ENCODE peak calls at places on chromosome 9, in ten cellular contexts. U is neural progenitor cell; I is activated CD4-positive, alpha-beta T cell treated with anti-CD3 and anti-CD28 coated beads, Interleukin-2, amount 10 ng/mL, durations not matched to agents 7 days and 5 days; A is T1000; T is activated CD4-positive, CD25-positive, alpha-beta regulatory T cell treated with anti-CD3 and anti-CD28 coated beads, Interleukin-2, amount 50 U/mL, for 72 hours; G is caudate nucleus; P is activated CD8-positive, alpha-beta memory T cell treated with anti-CD3 and anti-CD28 coated beads for 48 hours; X is uterus; R is stimulated activated naive B cell treated with anti-CD40 and anti-IgM and Interleukin-4, amounts not matched to agents 10 μg/mL and 1 μg/mL and 100 μg/mL, for 72 hours; N is activated T-helper 1 cell treated with Interleukin-2 at 50 U/mL for 16 hours. L is an unnamed sample.

GRCh38 chr9:89256690-89257089 is 54.3 kb upstream of the CKS2 start:
- DNase-seq in U (no peak), I (no peak), A (no peak), T (no peak), G (no peak), P (no peak), X (no peak), R (no peak), N (no peak), L (no peak)

GRCh38 chr9:81477669-81478068 is 211.7 kb downstream of the TLE1 start:
- DNase-seq in U (no peak), I (no peak), A (no peak), T (no peak), G (no peak), P (no peak), X (no peak), R (no peak), N (no peak), L (no peak)

GRCh38 chr9:74609671-74610416 is 112.7 kb downstream of the RORB start:
- DNase-seq in U (peak; percentile 8), I (no peak), A (no peak), T (no peak), G (no peak), P (no peak), X (no peak), R (no peak), N (no peak), L (no peak)

GRCh38 chr9:97447030-97447429 is 35.1 kb downstream of the TDRD7 start:
- DNase-seq in U (no peak), I (no peak), A (no peak), T (no peak), G (no peak), P (no peak), X (no peak), R (no peak), N (no peak), L (no peak)

GRCh38 chr9:120625222-120625621 is 45.3 kb upstream of the CDK5RAP2 start:
- DNase-seq in U (no peak), I (no peak), A (no peak), T (no peak), G (no peak), P (no peak), X (no peak), R (no peak), N (no peak), L (no peak)

GRCh38 chr9:83281306-83282255 is 218.6 kb upstream of the RASEF start:
- DNase-seq in U (no peak), I (no peak), A (peak; percentile 4), T (no peak), G (no peak), P (no peak), X (no peak), R (no peak), N (no peak), L (peak; percentile 65)

GRCh38 chr9:73370053-73370452 is 218.4 kb downstream of the ANXA1 start:
- DNase-seq in U (no peak), I (no peak), A (peak; percentile 4), T (no peak), G (no peak), P (no peak), X (no peak), R (no peak), N (no peak), L (no peak)

GRCh38 chr9:37904647-37905505 is 949 bp upstream of the SLC25A51 start:
- DNase-seq in U (no peak), I (peak; percentile 17), A (no peak), T (no peak), G (no peak), P (no peak), X (no peak), R (no peak), N (no peak), L (no peak)

GRCh38 chr9:136604823-136605525 is 57.7 kb upstream of the EGFL7 start:
- DNase-seq in U (peak; percentile 53), I (no peak), A (no peak), T (no peak), G (no peak), P (no peak), X (no peak), R (no peak), N (no peak), L (no peak)

GRCh38 chr9:72980600-72981265 is 27.9 kb upstream of the ALDH1A1 start:
- DNase-seq in U (no peak), I (no peak), A (no peak), T (no peak), G (no peak), P (no peak), X (no peak), R (no peak), N (no peak), L (no peak)

GRCh38 chr9:109476781-109477268 is 21.3 kb downstream of the PTPN3 start:
- DNase-seq in U (no peak), I (no peak), A (no peak), T (no peak), G (no peak), P (no peak), X (no peak), R (no peak), N (no peak), L (no peak)

GRCh38 chr9:127535834-127536233 is 76.2 kb upstream of the STXBP1 start:
- DNase-seq in U (no peak), I (no peak), A (no peak), T (no peak), G (no peak), P (no peak), X (peak; percentile 64), R (no peak), N (no peak), L (peak; percentile 53)

GRCh38 chr9:93620041-93620506 is 43.7 kb downstream of the PHF2 start:
- DNase-seq in U (peak; percentile 56), I (no peak), A (no peak), T (peak; percentile 20), G (no peak), P (no peak), X (no peak), R (no peak), N (no peak), L (no peak)

GRCh38 chr9:99003308-99003707 is 59.6 kb downstream of the COL15A1 start:
- DNase-seq in U (no peak), I (no peak), A (no peak), T (no peak), G (no peak), P (no peak), X (no peak), R (no peak), N (no peak), L (no peak)

GRCh38 chr9:36874921-36875320 is 159.1 kb downstream of the PAX5 start:
- DNase-seq in U (no peak), I (no peak), A (no peak), T (no peak), G (no peak), P (no peak), X (no peak), R (no peak), N (no peak), L (no peak)

GRCh38 chr9:72749276-72749675 is 203.6 kb downstream of the ALDH1A1 start:
- DNase-seq in U (no peak), I (no peak), A (no peak), T (no peak), G (no peak), P (no peak), X (no peak), R (no peak), N (no peak), L (no peak)

GRCh38 chr9:93129286-93129685 is 4.8 kb downstream of the NINJ1 start:
- DNase-seq in U (no peak), I (no peak), A (no peak), T (no peak), G (peak; percentile 42), P (no peak), X (no peak), R (no peak), N (no peak), L (no peak)

GRCh38 chr9:95772320-95773060 is 103.0 kb upstream of the ERCC6L2 start:
- DNase-seq in U (peak; percentile 91), I (no peak), A (no peak), T (no peak), G (no peak), P (no peak), X (peak; percentile 48), R (no peak), N (no peak), L (no peak)

GRCh38 chr9:97845130-97845529 is 7.9 kb upstream of the FOXE1 start:
- DNase-seq in U (no peak), I (no peak), A (no peak), T (no peak), G (no peak), P (no peak), X (no peak), R (no peak), N (no peak), L (no peak)

GRCh38 chr9:77911928-77912327 is 119.7 kb downstream of the GNAQ start:
- DNase-seq in U (no peak), I (no peak), A (no peak), T (no peak), G (no peak), P (no peak), X (no peak), R (no peak), N (no peak), L (no peak)

GRCh38 chr9:115540091-115540490 is 422.1 kb upstream of the TNC start:
- DNase-seq in U (no peak), I (no peak), A (no peak), T (no peak), G (no peak), P (no peak), X (no peak), R (no peak), N (no peak), L (no peak)

GRCh38 chr9:71209890-71210289 is 88.5 kb upstream of the TRPM3 start:
- DNase-seq in U (no peak), I (no peak), A (no peak), T (no peak), G (no peak), P (no peak), X (no peak), R (no peak), N (no peak), L (no peak)

GRCh38 chr9:18296702-18297531 is 177.0 kb upstream of the ADAMTSL1 start:
- DNase-seq in U (no peak), I (no peak), A (no peak), T (no peak), G (no peak), P (no peak), X (no peak), R (no peak), N (no peak), L (no peak)

GRCh38 chr9:99369327-99369722 is 147.2 kb downstream of the SEC61B start:
- DNase-seq in U (no peak), I (no peak), A (no peak), T (no peak), G (no peak), P (no peak), X (no peak), R (no peak), N (no peak), L (no peak)

GRCh38 chr9:100086097-100086496 is 12.7 kb downstream of the ERP44 start:
- DNase-seq in U (no peak), I (no peak), A (no peak), T (no peak), G (no peak), P (no peak), X (no peak), R (no peak), N (no peak), L (no peak)

GRCh38 chr9:36336511-36336910 is 63.6 kb downstream of the RNF38 start:
- DNase-seq in U (no peak), I (no peak), A (no peak), T (no peak), G (no peak), P (no peak), X (no peak), R (no peak), N (no peak), L (no peak)

GRCh38 chr9:37925006-37925405 is 21.1 kb upstream of the SLC25A51 start:
- DNase-seq in U (no peak), I (no peak), A (no peak), T (no peak), G (no peak), P (no peak), X (no peak), R (no peak), N (no peak), L (no peak)

GRCh38 chr9:134575103-134575816 is 66.3 kb upstream of the COL5A1 start:
- DNase-seq in U (no peak), I (no peak), A (no peak), T (peak; percentile 14), G (no peak), P (no peak), X (peak; percentile 6), R (no peak), N (no peak), L (peak; percentile 7)

L was measured in breast epithelium.